ENCODE peak calls at places on chromosomes 5 and 9, in six cellular contexts. One of them, this sample, is unnamed.

GRCh38 chr9:94120854-94121376 is 36.7 kb downstream of the PTPDC1 start:
- DNase-seq in neural progenitor cell: no peak
- DNase-seq in BE2C: no peak
- DNase-seq in bronchial epithelial cell: no peak
- DNase-seq in OCI-LY7: no peak
- DNase-seq in heart left ventricle: no peak
- DNase-seq in this sample: no peak

GRCh38 chr9:101736723-101737122 is 1.7 kb downstream of the GRIN3A start:
- DNase-seq in neural progenitor cell: peak; percentile 73
- DNase-seq in BE2C: no peak
- DNase-seq in bronchial epithelial cell: peak; percentile 12
- DNase-seq in OCI-LY7: no peak
- DNase-seq in heart left ventricle: no peak
- DNase-seq in this sample: no peak

GRCh38 chr5:19240150-19240549 is 747.9 kb downstream of the CDH18 start:
- DNase-seq in neural progenitor cell: no peak
- DNase-seq in BE2C: no peak
- DNase-seq in bronchial epithelial cell: peak; percentile 77
- DNase-seq in OCI-LY7: no peak
- DNase-seq in heart left ventricle: no peak
- DNase-seq in this sample: no peak

GRCh38 chr5:179268966-179269693 is 76.1 kb downstream of the ADAMTS2 start:
- DNase-seq in neural progenitor cell: no peak
- DNase-seq in BE2C: no peak
- DNase-seq in bronchial epithelial cell: no peak
- DNase-seq in OCI-LY7: no peak
- DNase-seq in heart left ventricle: no peak
- DNase-seq in this sample: no peak

GRCh38 chr9:118612201-118612600 is 757.0 kb downstream of the BRINP1 start:
- DNase-seq in neural progenitor cell: no peak
- DNase-seq in BE2C: no peak
- DNase-seq in bronchial epithelial cell: no peak
- DNase-seq in OCI-LY7: no peak
- DNase-seq in heart left ventricle: no peak
- DNase-seq in this sample: no peak

GRCh38 chr5:775960-776861 is 8.3 kb downstream of the ZDHHC11B start:
- DNase-seq in neural progenitor cell: no peak
- DNase-seq in BE2C: no peak
- DNase-seq in bronchial epithelial cell: no peak
- DNase-seq in OCI-LY7: no peak
- DNase-seq in heart left ventricle: peak; percentile 50
- DNase-seq in this sample: no peak

GRCh38 chr9:127184641-127185040 is 62.2 kb upstream of the ANGPTL2 start:
- DNase-seq in neural progenitor cell: no peak
- DNase-seq in BE2C: no peak
- DNase-seq in bronchial epithelial cell: no peak
- DNase-seq in OCI-LY7: no peak
- DNase-seq in heart left ventricle: no peak
- DNase-seq in this sample: no peak

GRCh38 chr5:1152771-1153282 is 41.0 kb upstream of the SLC12A7 start:
- DNase-seq in neural progenitor cell: peak; percentile 38
- DNase-seq in BE2C: no peak
- DNase-seq in bronchial epithelial cell: no peak
- DNase-seq in OCI-LY7: no peak
- DNase-seq in heart left ventricle: no peak
- DNase-seq in this sample: no peak

GRCh38 chr5:54285573-54286124 is 24.7 kb downstream of the ARL15 start:
- DNase-seq in neural progenitor cell: no peak
- DNase-seq in BE2C: no peak
- DNase-seq in bronchial epithelial cell: no peak
- DNase-seq in OCI-LY7: no peak
- DNase-seq in heart left ventricle: no peak
- DNase-seq in this sample: no peak

GRCh38 chr9:101409079-101409477 is 10.4 kb downstream of the ZNF189 start:
- DNase-seq in neural progenitor cell: no peak
- DNase-seq in BE2C: no peak
- DNase-seq in bronchial epithelial cell: no peak
- DNase-seq in OCI-LY7: no peak
- DNase-seq in heart left ventricle: no peak
- DNase-seq in this sample: no peak

GRCh38 chr5:36734422-36734821 is 128.0 kb downstream of the SLC1A3 start:
- DNase-seq in neural progenitor cell: peak; percentile 34
- DNase-seq in BE2C: no peak
- DNase-seq in bronchial epithelial cell: peak; percentile 38
- DNase-seq in OCI-LY7: peak; percentile 31
- DNase-seq in heart left ventricle: no peak
- DNase-seq in this sample: no peak

GRCh38 chr9:134065720-134066419 is 2.0 kb downstream of the BRD3 start:
- DNase-seq in neural progenitor cell: peak; percentile 1
- DNase-seq in BE2C: no peak
- DNase-seq in bronchial epithelial cell: peak; percentile 58
- DNase-seq in OCI-LY7: peak; percentile 38
- DNase-seq in heart left ventricle: no peak
- DNase-seq in this sample: no peak

GRCh38 chr9:93253633-93254032 is 69.7 kb downstream of the WNK2 start:
- DNase-seq in neural progenitor cell: no peak
- DNase-seq in BE2C: no peak
- DNase-seq in bronchial epithelial cell: no peak
- DNase-seq in OCI-LY7: no peak
- DNase-seq in heart left ventricle: no peak
- DNase-seq in this sample: no peak

GRCh38 chr5:113061851-113062631 is 85.4 kb downstream of the DCP2 start:
- DNase-seq in neural progenitor cell: no peak
- DNase-seq in BE2C: no peak
- DNase-seq in bronchial epithelial cell: peak; percentile 35
- DNase-seq in OCI-LY7: no peak
- DNase-seq in heart left ventricle: no peak
- DNase-seq in this sample: no peak

GRCh38 chr5:134555223-134555790 is 29.8 kb downstream of the JADE2 start:
- DNase-seq in neural progenitor cell: no peak
- DNase-seq in BE2C: no peak
- DNase-seq in bronchial epithelial cell: no peak
- DNase-seq in OCI-LY7: no peak
- DNase-seq in heart left ventricle: no peak
- DNase-seq in this sample: no peak

GRCh38 chr5:139251281-139251687 is 42.3 kb upstream of the MATR3 start:
- DNase-seq in neural progenitor cell: no peak
- DNase-seq in BE2C: no peak
- DNase-seq in bronchial epithelial cell: no peak
- DNase-seq in OCI-LY7: peak; percentile 67
- DNase-seq in heart left ventricle: no peak
- DNase-seq in this sample: no peak

GRCh38 chr5:63053019-63053638 is 474.5 kb downstream of the LRRC70 start:
- DNase-seq in neural progenitor cell: no peak
- DNase-seq in BE2C: no peak
- DNase-seq in bronchial epithelial cell: no peak
- DNase-seq in OCI-LY7: no peak
- DNase-seq in heart left ventricle: peak; percentile 32
- DNase-seq in this sample: no peak

GRCh38 chr9:94135222-94135621 is 51.0 kb downstream of the PTPDC1 start:
- DNase-seq in neural progenitor cell: no peak
- DNase-seq in BE2C: no peak
- DNase-seq in bronchial epithelial cell: peak; percentile 51
- DNase-seq in OCI-LY7: no peak
- DNase-seq in heart left ventricle: peak; percentile 47
- DNase-seq in this sample: peak; percentile 42

GRCh38 chr9:121675969-121676822 is 24.8 kb downstream of the DAB2IP start:
- DNase-seq in neural progenitor cell: no peak
- DNase-seq in BE2C: peak; percentile 74
- DNase-seq in bronchial epithelial cell: no peak
- DNase-seq in OCI-LY7: no peak
- DNase-seq in heart left ventricle: peak; percentile 68
- DNase-seq in this sample: no peak

GRCh38 chr5:388266-389196 is 54.4 kb upstream of the EXOC3 start:
- DNase-seq in neural progenitor cell: no peak
- DNase-seq in BE2C: no peak
- DNase-seq in bronchial epithelial cell: no peak
- DNase-seq in OCI-LY7: peak; percentile 12
- DNase-seq in heart left ventricle: no peak
- DNase-seq in this sample: no peak

GRCh38 chr5:14142202-14142855 is 813 bp upstream of the TRIO start:
- DNase-seq in neural progenitor cell: no peak
- DNase-seq in BE2C: no peak
- DNase-seq in bronchial epithelial cell: no peak
- DNase-seq in OCI-LY7: no peak
- DNase-seq in heart left ventricle: no peak
- DNase-seq in this sample: no peak

GRCh38 chr5:14143843-14144585 is 872 bp downstream of the TRIO start:
- DNase-seq in neural progenitor cell: peak; percentile 65
- DNase-seq in BE2C: peak; percentile 41
- DNase-seq in bronchial epithelial cell: no peak
- DNase-seq in OCI-LY7: peak; percentile 44
- DNase-seq in heart left ventricle: peak; percentile 59
- DNase-seq in this sample: no peak

GRCh38 chr5:14142856-14143508 is at the start of gene TRIO:
- DNase-seq in neural progenitor cell: peak; percentile 93
- DNase-seq in BE2C: peak; percentile 95
- DNase-seq in bronchial epithelial cell: peak; percentile 74
- DNase-seq in OCI-LY7: peak; percentile 78
- DNase-seq in heart left ventricle: peak; percentile 90
- DNase-seq in this sample: no peak

GRCh38 chr5:14143509-14143842 is 334 bp downstream of the TRIO start:
- DNase-seq in neural progenitor cell: peak; percentile 67
- DNase-seq in BE2C: no peak
- DNase-seq in bronchial epithelial cell: no peak
- DNase-seq in OCI-LY7: no peak
- DNase-seq in heart left ventricle: no peak
- DNase-seq in this sample: no peak

DNA sequence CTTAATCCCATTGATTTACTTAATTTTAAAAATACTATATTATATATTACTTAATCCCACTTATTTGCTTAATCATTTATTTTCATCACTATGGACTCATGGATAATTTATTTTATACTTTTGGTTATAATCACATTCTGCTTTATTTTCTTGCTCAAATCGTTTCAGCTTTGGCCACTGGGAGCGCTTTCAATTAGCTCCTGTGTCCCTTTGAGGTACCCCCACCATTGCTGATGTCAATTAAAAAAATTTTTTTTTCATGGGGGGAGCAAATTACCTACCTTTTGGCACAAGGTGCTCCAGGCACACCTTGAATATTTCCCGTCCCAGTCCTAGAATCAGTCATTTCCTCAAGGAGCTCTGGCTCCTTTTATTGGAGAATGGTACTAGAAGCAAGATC is 1.4 kb upstream of the TRIO start:
- DNase-seq in neural progenitor cell: no peak
- DNase-seq in BE2C: no peak
- DNase-seq in bronchial epithelial cell: no peak
- DNase-seq in OCI-LY7: no peak
- DNase-seq in heart left ventricle: no peak
- DNase-seq in this sample: no peak
- H3K4me3 ChIP-seq in neural progenitor cell: no peak overlapping the region
- H3K4me3 ChIP-seq in BE2C: no peak overlapping the region
- H3K4me3 ChIP-seq in bronchial epithelial cell: no peak overlapping the region
- H3K4me3 ChIP-seq in OCI-LY7: no peak overlapping the region
- H3K4me3 ChIP-seq in heart left ventricle: peak overlapping the region; percentile 71
- H3K4me3 ChIP-seq in this sample: no peak overlapping the region

DNA sequence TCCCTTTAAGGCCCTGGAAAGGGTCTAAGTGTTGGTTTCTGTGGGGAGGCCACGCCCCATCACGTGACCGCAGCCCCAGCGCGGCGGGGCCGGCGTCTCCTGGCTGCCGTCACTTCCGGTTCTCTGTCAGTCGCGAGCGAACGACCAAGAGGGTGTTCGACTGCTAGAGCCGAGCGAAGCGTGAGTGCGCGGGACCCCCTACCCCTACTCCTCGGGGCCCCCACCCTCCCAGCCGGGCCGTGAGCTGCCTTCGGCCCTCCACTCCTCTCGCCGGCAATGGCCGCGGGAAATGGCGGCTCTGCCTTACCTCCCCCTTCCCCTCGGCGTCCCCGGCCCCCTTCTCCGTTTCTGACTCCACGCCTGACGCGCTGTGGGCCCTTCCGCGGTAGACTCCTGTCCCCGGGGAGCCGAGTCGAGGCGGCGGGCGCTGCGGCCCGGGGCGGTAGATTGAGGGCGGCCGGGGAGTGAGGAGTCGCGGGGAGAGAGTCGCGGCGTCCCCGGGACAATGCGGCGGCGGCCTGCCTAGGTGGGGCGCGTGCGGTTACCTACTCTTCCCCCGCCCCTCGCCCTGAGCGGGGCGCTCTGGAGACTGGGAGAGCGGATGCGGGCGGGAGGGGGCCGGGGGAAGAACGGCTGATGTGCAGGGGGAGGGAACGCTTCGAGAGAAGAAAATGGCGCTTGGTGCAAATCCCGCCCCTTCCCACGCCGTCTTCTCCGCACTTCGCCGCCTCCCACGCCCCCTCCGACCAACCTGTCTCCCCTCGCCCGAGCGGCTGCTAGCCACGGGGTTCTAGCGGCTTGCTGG is at the start of gene SUB1:
- DNase-seq in neural progenitor cell: peak; percentile 97
- DNase-seq in BE2C: peak; percentile 96
- DNase-seq in bronchial epithelial cell: peak; percentile 85
- DNase-seq in OCI-LY7: peak; percentile 91
- DNase-seq in heart left ventricle: peak; percentile 96
- DNase-seq in this sample: peak; percentile 24
- TF ChIP-seq CTCF in neural progenitor cell: peak; percentile 18
- TF ChIP-seq CTCF in BE2C: no peak
- TF ChIP-seq CTCF in bronchial epithelial cell: peak; percentile 7
- TF ChIP-seq CTCF in OCI-LY7: peak; percentile 26
- TF ChIP-seq CTCF in heart left ventricle: no peak
- TF ChIP-seq CTCF in this sample: peak; percentile 3

GRCh38 chr5:55636177-55636576 is 75.9 kb downstream of the SLC38A9 start:
- DNase-seq in neural progenitor cell: no peak
- DNase-seq in BE2C: no peak
- DNase-seq in bronchial epithelial cell: no peak
- DNase-seq in OCI-LY7: no peak
- DNase-seq in heart left ventricle: no peak
- DNase-seq in this sample: no peak

GRCh38 chr5:55633574-55634203 is 78.4 kb downstream of the SLC38A9 start:
- DNase-seq in neural progenitor cell: no peak
- DNase-seq in BE2C: no peak
- DNase-seq in bronchial epithelial cell: peak; percentile 31
- DNase-seq in OCI-LY7: no peak
- DNase-seq in heart left ventricle: peak; percentile 85
- DNase-seq in this sample: no peak

GRCh38 chr5:55636711-55637110 is 75.4 kb downstream of the SLC38A9 start:
- DNase-seq in neural progenitor cell: peak; percentile 12
- DNase-seq in BE2C: no peak
- DNase-seq in bronchial epithelial cell: peak; percentile 75
- DNase-seq in OCI-LY7: no peak
- DNase-seq in heart left ventricle: peak; percentile 47
- DNase-seq in this sample: no peak

GRCh38 chr5:55634866-55635265 is 77.3 kb downstream of the SLC38A9 start:
- DNase-seq in neural progenitor cell: no peak
- DNase-seq in BE2C: no peak
- DNase-seq in bronchial epithelial cell: peak; percentile 40
- DNase-seq in OCI-LY7: no peak
- DNase-seq in heart left ventricle: no peak
- DNase-seq in this sample: no peak

GRCh38 chr5:55634204-55634785 is 77.8 kb downstream of the SLC38A9 start:
- DNase-seq in neural progenitor cell: no peak
- DNase-seq in BE2C: no peak
- DNase-seq in bronchial epithelial cell: no peak
- DNase-seq in OCI-LY7: no peak
- DNase-seq in heart left ventricle: peak; percentile 29
- DNase-seq in this sample: peak; percentile 19
- H3K4me3 ChIP-seq in neural progenitor cell: no peak overlapping the region
- H3K4me3 ChIP-seq in BE2C: no peak overlapping the region
- H3K4me3 ChIP-seq in bronchial epithelial cell: no peak overlapping the region
- H3K4me3 ChIP-seq in OCI-LY7: no peak overlapping the region
- H3K4me3 ChIP-seq in heart left ventricle: peak overlapping the region; percentile 1
- H3K4me3 ChIP-seq in this sample: no peak overlapping the region

GRCh38 chr9:96061293-96061987 is 185.9 kb downstream of the ERCC6L2 start:
- DNase-seq in neural progenitor cell: peak; percentile 50
- DNase-seq in BE2C: peak; percentile 63
- DNase-seq in bronchial epithelial cell: peak; percentile 68
- DNase-seq in OCI-LY7: no peak
- DNase-seq in heart left ventricle: no peak
- DNase-seq in this sample: no peak
- TF ChIP-seq CTCF in neural progenitor cell: peak; percentile 52
- TF ChIP-seq CTCF in BE2C: peak; percentile 75
- TF ChIP-seq CTCF in bronchial epithelial cell: no peak
- TF ChIP-seq CTCF in OCI-LY7: peak; percentile 58
- TF ChIP-seq CTCF in heart left ventricle: peak; percentile 38
- TF ChIP-seq CTCF in this sample: peak; percentile 34

This sample was measured in AG04449.